ENCODE peak calls at places on chromosomes 13 and 19, in four cellular contexts. G is fibroblast of mammary gland; K is Right ventricle myocardium superior; H is stimulated activated CD8-positive, alpha-beta memory T cell treated with anti-CD3 and anti-CD28 coated beads, Interleukin-15, amount 100 ng/mL, for 24 hours. E is an unnamed sample.

GRCh38 chr13:51803018-51803417 is 945 bp downstream of the DHRS12 start:
- DNase-seq in G (no peak), K (no peak), H (no peak), E (no peak)

GRCh38 chr13:54593504-54593903 is 1564.9 kb downstream of the OLFM4 start:
- DNase-seq in G (no peak), K (peak), H (no peak), E (no peak)

GRCh38 chr19:45117167-45117594 is 24.2 kb downstream of the PPP1R37 start:
- DNase-seq in H (no peak), G (peak), K (no peak), E (no peak)

GRCh38 chr13:111153977-111154332 is 38.8 kb downstream of the ARHGEF7 start:
- DNase-seq in H (peak), G (peak), K (no peak), E (peak)

GRCh38 chr13:98930014-98930625 is 47.7 kb downstream of the DOCK9 start:
- DNase-seq in G (no peak), K (no peak), H (no peak), E (no peak)

GRCh38 chr13:36736119-36736726 is 62.4 kb downstream of the SERTM1 start:
- DNase-seq in H (no peak), G (peak), K (no peak), E (peak)

GRCh38 chr13:112890316-112891131 is 78.5 kb upstream of the MCF2L start:
- DNase-seq in G (no peak), H (no peak), K (peak), E (no peak)

GRCh38 chr13:50214514-50214913 is 199.3 kb downstream of the KCNRG start:
- DNase-seq in G (no peak), K (no peak), H (no peak), E (no peak)

GRCh38 chr19:39236527-39236926 is 8.3 kb downstream of the IFNL3 start:
- DNase-seq in H (no peak), K (no peak), G (no peak), E (no peak)